ENCODE peak calls at places on chromosome 20, in ten cellular contexts. F, L, C, S, D, M, N, I, T and H are unnamed samples.
A peak's percentile ranks its signal among the peaks of the same experiment; 100 is the strongest.

GRCh38 chr20:49586967-49587587 is 19.1 kb upstream of the PTGIS start:
- DNase-seq in F (no peak), L (no peak), C (peak; percentile 24), S (no peak), D (no peak), M (peak; percentile 91), N (no peak), I (no peak), T (peak; percentile 83), H (no peak)

GRCh38 chr20:34301587-34302311 is 1.4 kb downstream of the AHCY start:
- DNase-seq in F (no peak), L (no peak), C (no peak), S (no peak), D (no peak), M (no peak), N (peak; percentile 48), I (no peak), T (no peak), H (no peak)

GRCh38 chr20:16528078-16528477 is 45.2 kb downstream of the KIF16B start:
- DNase-seq in F (no peak), L (peak; percentile 84), C (no peak), S (peak; percentile 93), D (no peak), M (peak; percentile 32), N (peak; percentile 80), I (no peak), T (peak; percentile 96), H (no peak)

GRCh38 chr20:48630342-48631075 is 197.3 kb downstream of the PREX1 start:
- DNase-seq in F (peak; percentile 69), L (no peak), C (no peak), S (no peak), D (peak; percentile 28), M (no peak), N (no peak), I (no peak), T (no peak), H (no peak)

GRCh38 chr20:63942250-63943006 is 13.8 kb downstream of the UCKL1 start:
- DNase-seq in F (peak; percentile 82), L (no peak), C (no peak), S (no peak), D (peak; percentile 74), M (no peak), N (peak; percentile 82), I (no peak), T (peak; percentile 4), H (no peak)

GRCh38 chr20:53338716-53339115 is 254.9 kb downstream of the ZNF217 start:
- DNase-seq in F (no peak), L (no peak), C (no peak), S (no peak), D (no peak), M (no peak), N (no peak), I (no peak), T (no peak), H (no peak)

GRCh38 chr20:54560357-54560756 is 85.0 kb downstream of the DOK5 start:
- DNase-seq in F (no peak), L (no peak), C (no peak), S (no peak), D (no peak), M (no peak), N (no peak), I (no peak), T (no peak), H (no peak)

GRCh38 chr20:63082308-63082938 is 75.7 kb upstream of the BHLHE23 start:
- DNase-seq in F (peak; percentile 15), L (peak; percentile 73), C (no peak), S (peak; percentile 47), D (peak; percentile 45), M (peak; percentile 3), N (peak; percentile 34), I (no peak), T (peak; percentile 11), H (peak; percentile 68)

GRCh38 chr20:32606107-32606506 is 21.0 kb upstream of the NOL4L start:
- DNase-seq in F (no peak), L (no peak), C (no peak), S (no peak), D (no peak), M (no peak), N (no peak), I (no peak), T (no peak), H (no peak)

GRCh38 chr20:24770628-24771556 is 178.2 kb upstream of the CST7 start:
- DNase-seq in F (no peak), L (no peak), C (no peak), S (no peak), D (no peak), M (no peak), N (no peak), I (no peak), T (no peak), H (no peak)

GRCh38 chr20:37231970-37232620 is 29.5 kb downstream of the GHRH start:
- DNase-seq in F (no peak), L (no peak), C (no peak), S (no peak), D (no peak), M (no peak), N (no peak), I (no peak), T (no peak), H (no peak)

GRCh38 chr20:24676978-24677370 is 207.5 kb downstream of the SYNDIG1 start:
- DNase-seq in F (peak; percentile 1), L (no peak), C (no peak), S (no peak), D (no peak), M (no peak), N (no peak), I (no peak), T (no peak), H (no peak)

GRCh38 chr20:1876217-1876921 is 18.8 kb upstream of the SIRPA start:
- DNase-seq in F (no peak), L (no peak), C (no peak), S (peak; percentile 55), D (no peak), M (no peak), N (no peak), I (no peak), T (no peak), H (no peak)

GRCh38 chr20:25296094-25297093 is 48.5 kb downstream of the PYGB start:
- DNase-seq in F (peak; percentile 52), L (peak; percentile 55), C (peak; percentile 3), S (peak; percentile 61), D (no peak), M (no peak), N (no peak), I (no peak), T (peak; percentile 24), H (no peak)

GRCh38 chr20:64247970-64248841 is 7.3 kb upstream of the PCMTD2 start:
- DNase-seq in F (no peak), L (no peak), C (no peak), S (no peak), D (no peak), M (no peak), N (no peak), I (no peak), T (no peak), H (no peak)

GRCh38 chr20:24381886-24382285 is 87.5 kb upstream of the SYNDIG1 start:
- DNase-seq in F (no peak), L (no peak), C (no peak), S (no peak), D (no peak), M (no peak), N (no peak), I (no peak), T (no peak), H (no peak)

GRCh38 chr20:45860573-45861011 is 3.2 kb downstream of the ZSWIM3 start:
- DNase-seq in F (no peak), L (no peak), C (no peak), S (peak; percentile 51), D (no peak), M (no peak), N (no peak), I (no peak), T (peak; percentile 50), H (no peak)

GRCh38 chr20:19935842-19936241 is 81.3 kb upstream of the NAA20 start:
- DNase-seq in F (no peak), L (peak; percentile 53), C (no peak), S (peak; percentile 76), D (peak; percentile 65), M (no peak), N (peak; percentile 76), I (no peak), T (no peak), H (no peak)

GRCh38 chr20:5119435-5120188 is at the start of gene PCNA:
- DNase-seq in F (peak; percentile 96), L (peak; percentile 98), C (peak; percentile 93), S (peak; percentile 98), D (peak; percentile 99), M (peak; percentile 90), N (peak; percentile 99), I (peak; percentile 94), T (peak; percentile 96), H (peak; percentile 91)
- TF ChIP-seq CTCF in F (no peak), L (no peak), C (peak; percentile 66), S (no peak), D (no peak), M (no peak), N (peak; percentile 22), I (no peak), T (no peak), H (peak; percentile 24)

GRCh38 chr20:44517454-44517853 is 4.4 kb downstream of the SERINC3 start:
- DNase-seq in F (no peak), L (no peak), C (no peak), S (no peak), D (no peak), M (no peak), N (no peak), I (no peak), T (no peak), H (no peak)
- TF ChIP-seq CTCF in F (no peak), L (no peak), C (no peak), S (no peak), D (no peak), M (no peak), N (no peak), I (no peak), T (no peak), H (no peak)

DNA sequence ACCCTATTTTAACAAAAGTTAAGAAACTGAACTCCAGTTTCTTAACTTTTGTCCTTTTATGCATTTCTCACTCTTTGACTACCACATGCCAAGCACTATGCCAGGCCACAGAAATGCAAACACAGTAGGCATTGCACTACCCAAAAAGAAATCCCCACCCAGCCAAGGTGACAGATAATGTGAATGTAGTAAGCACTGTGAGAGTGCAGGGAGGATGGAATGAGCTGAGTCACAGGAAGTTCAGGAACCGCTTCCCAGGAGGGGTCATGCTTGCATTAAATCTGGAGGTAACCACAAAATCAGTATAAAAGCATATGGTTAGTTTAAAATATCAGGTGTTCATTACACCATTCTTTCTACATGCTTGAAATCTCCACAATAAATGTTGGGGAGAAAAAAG is 20.1 kb upstream of the FAM83C start:
- DNase-seq in F (no peak), L (no peak), C (peak; percentile 79), S (peak; percentile 98), D (no peak), M (peak; percentile 96), N (no peak), I (no peak), T (peak; percentile 96), H (no peak)
- TF ChIP-seq CTCF in F (no peak), L (no peak), C (no peak), S (no peak), D (no peak), M (no peak), N (no peak), I (no peak), T (no peak), H (no peak)

DNA sequence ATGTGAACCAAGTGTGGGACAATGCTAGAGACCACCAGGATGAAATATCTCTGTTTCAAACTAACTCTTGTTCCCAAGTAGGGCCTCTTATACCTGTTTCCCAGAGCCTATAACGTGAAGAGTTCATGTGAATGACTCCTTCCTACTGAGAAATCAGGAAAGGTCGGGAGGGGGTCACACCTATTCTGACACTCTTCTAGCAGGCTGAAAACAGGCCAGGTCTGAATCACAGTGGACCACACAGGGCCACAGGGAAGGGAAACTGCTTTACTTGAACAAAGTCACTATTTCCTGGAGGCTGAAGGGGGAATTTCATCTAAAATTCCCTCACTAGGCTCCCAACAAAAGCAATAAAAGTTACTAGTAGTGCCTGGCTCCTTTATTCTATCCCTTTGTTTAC is 88.4 kb upstream of the BMP2 start:
- DNase-seq in F (no peak), L (no peak), C (no peak), S (no peak), D (no peak), M (no peak), N (no peak), I (no peak), T (no peak), H (no peak)
- TF ChIP-seq CTCF in F (no peak), L (no peak), C (no peak), S (no peak), D (no peak), M (no peak), N (no peak), I (no peak), T (no peak), H (peak; percentile 14)